ENCODE peak calls at places on chromosomes 13 and 19, in nine cellular contexts. One of them, this sample, is unnamed.

GRCh38 chr13:25678398-25678797 is 306.6 kb downstream of the ATP8A2 start:
- DNase-seq in cardiac muscle cell: no peak
- DNase-seq in fibroblast of pulmonary artery: no peak
- DNase-seq in CD8-positive, alpha-beta T cell: no peak
- DNase-seq in IMR-90: no peak
- DNase-seq in cardiac fibroblast: no peak
- DNase-seq in foreskin fibroblast: no peak
- DNase-seq in astrocyte of the spinal cord: no peak
- DNase-seq in kidney epithelial cell: no peak
- DNase-seq in this sample: no peak

GRCh38 chr19:50358483-50359431 is 6.7 kb downstream of the NAPSA start:
- DNase-seq in kidney epithelial cell: no peak
- DNase-seq in cardiac fibroblast: peak; percentile 61
- DNase-seq in astrocyte of the spinal cord: peak; percentile 33
- DNase-seq in cardiac muscle cell: peak; percentile 69
- DNase-seq in IMR-90: peak; percentile 20
- DNase-seq in CD8-positive, alpha-beta T cell: peak; percentile 52
- DNase-seq in foreskin fibroblast: peak; percentile 74
- DNase-seq in fibroblast of pulmonary artery: peak; percentile 56
- DNase-seq in this sample: no peak

GRCh38 chr13:37791699-37792098 is 77.9 kb downstream of the TRPC4 start:
- DNase-seq in cardiac fibroblast: peak; percentile 40
- DNase-seq in CD8-positive, alpha-beta T cell: no peak
- DNase-seq in cardiac muscle cell: peak; percentile 57
- DNase-seq in IMR-90: peak; percentile 10
- DNase-seq in foreskin fibroblast: peak; percentile 3
- DNase-seq in astrocyte of the spinal cord: no peak
- DNase-seq in kidney epithelial cell: no peak
- DNase-seq in fibroblast of pulmonary artery: peak; percentile 56
- DNase-seq in this sample: no peak

GRCh38 chr13:71831716-71832115 is 35.3 kb downstream of the DACH1 start:
- DNase-seq in foreskin fibroblast: no peak
- DNase-seq in cardiac fibroblast: no peak
- DNase-seq in CD8-positive, alpha-beta T cell: no peak
- DNase-seq in astrocyte of the spinal cord: peak; percentile 11
- DNase-seq in kidney epithelial cell: no peak
- DNase-seq in IMR-90: no peak
- DNase-seq in fibroblast of pulmonary artery: no peak
- DNase-seq in cardiac muscle cell: no peak
- DNase-seq in this sample: no peak

GRCh38 chr13:101394597-101394996 is 21.7 kb downstream of the NALCN start:
- DNase-seq in CD8-positive, alpha-beta T cell: no peak
- DNase-seq in IMR-90: no peak
- DNase-seq in kidney epithelial cell: no peak
- DNase-seq in cardiac muscle cell: no peak
- DNase-seq in fibroblast of pulmonary artery: no peak
- DNase-seq in foreskin fibroblast: no peak
- DNase-seq in cardiac fibroblast: no peak
- DNase-seq in astrocyte of the spinal cord: no peak
- DNase-seq in this sample: no peak

GRCh38 chr13:42272115-42272756 is at the start of gene AKAP11:
- DNase-seq in cardiac fibroblast: peak; percentile 54
- DNase-seq in fibroblast of pulmonary artery: peak; percentile 49
- DNase-seq in CD8-positive, alpha-beta T cell: peak; percentile 14
- DNase-seq in IMR-90: peak; percentile 28
- DNase-seq in astrocyte of the spinal cord: peak; percentile 53
- DNase-seq in foreskin fibroblast: peak; percentile 59
- DNase-seq in cardiac muscle cell: peak; percentile 65
- DNase-seq in kidney epithelial cell: no peak
- DNase-seq in this sample: no peak

GRCh38 chr19:15159251-15159650 is 41.5 kb downstream of the NOTCH3 start:
- DNase-seq in fibroblast of pulmonary artery: peak; percentile 39
- DNase-seq in kidney epithelial cell: no peak
- DNase-seq in cardiac muscle cell: no peak
- DNase-seq in cardiac fibroblast: peak; percentile 15
- DNase-seq in IMR-90: peak; percentile 33
- DNase-seq in foreskin fibroblast: peak; percentile 33
- DNase-seq in CD8-positive, alpha-beta T cell: no peak
- DNase-seq in astrocyte of the spinal cord: peak; percentile 26
- DNase-seq in this sample: no peak

GRCh38 chr13:90696656-90697055 is 650.8 kb upstream of the MIR17HG start:
- DNase-seq in fibroblast of pulmonary artery: no peak
- DNase-seq in cardiac fibroblast: no peak
- DNase-seq in CD8-positive, alpha-beta T cell: no peak
- DNase-seq in astrocyte of the spinal cord: peak; percentile 51
- DNase-seq in foreskin fibroblast: no peak
- DNase-seq in IMR-90: peak; percentile 0
- DNase-seq in kidney epithelial cell: no peak
- DNase-seq in cardiac muscle cell: peak; percentile 20
- DNase-seq in this sample: no peak

GRCh38 chr13:23871616-23872220 is 17.5 kb downstream of the MIPEP start:
- DNase-seq in CD8-positive, alpha-beta T cell: no peak
- DNase-seq in cardiac muscle cell: peak; percentile 55
- DNase-seq in astrocyte of the spinal cord: peak; percentile 62
- DNase-seq in cardiac fibroblast: peak; percentile 69
- DNase-seq in kidney epithelial cell: no peak
- DNase-seq in foreskin fibroblast: peak; percentile 63
- DNase-seq in IMR-90: peak; percentile 59
- DNase-seq in fibroblast of pulmonary artery: peak; percentile 61
- DNase-seq in this sample: no peak

GRCh38 chr13:45340422-45341033 is 455 bp downstream of the TPT1 start:
- DNase-seq in fibroblast of pulmonary artery: peak; percentile 96
- DNase-seq in foreskin fibroblast: peak; percentile 97
- DNase-seq in cardiac muscle cell: peak; percentile 97
- DNase-seq in IMR-90: peak; percentile 91
- DNase-seq in CD8-positive, alpha-beta T cell: peak; percentile 56
- DNase-seq in astrocyte of the spinal cord: peak; percentile 93
- DNase-seq in kidney epithelial cell: peak; percentile 67
- DNase-seq in cardiac fibroblast: peak; percentile 97
- DNase-seq in this sample: peak; percentile 81

GRCh38 chr19:33826521-33826920 is 29.9 kb downstream of the KCTD15 start:
- DNase-seq in fibroblast of pulmonary artery: no peak
- DNase-seq in CD8-positive, alpha-beta T cell: no peak
- DNase-seq in cardiac muscle cell: no peak
- DNase-seq in cardiac fibroblast: no peak
- DNase-seq in foreskin fibroblast: no peak
- DNase-seq in kidney epithelial cell: no peak
- DNase-seq in astrocyte of the spinal cord: no peak
- DNase-seq in IMR-90: no peak
- DNase-seq in this sample: no peak

GRCh38 chr13:53121131-53121773 is 92.6 kb downstream of the OLFM4 start:
- DNase-seq in foreskin fibroblast: no peak
- DNase-seq in CD8-positive, alpha-beta T cell: no peak
- DNase-seq in cardiac muscle cell: no peak
- DNase-seq in kidney epithelial cell: no peak
- DNase-seq in astrocyte of the spinal cord: no peak
- DNase-seq in fibroblast of pulmonary artery: no peak
- DNase-seq in IMR-90: no peak
- DNase-seq in cardiac fibroblast: no peak
- DNase-seq in this sample: no peak

GRCh38 chr19:43774103-43774939 is 6.5 kb downstream of the KCNN4 start:
- DNase-seq in fibroblast of pulmonary artery: peak; percentile 57
- DNase-seq in astrocyte of the spinal cord: no peak
- DNase-seq in IMR-90: peak; percentile 58
- DNase-seq in kidney epithelial cell: no peak
- DNase-seq in CD8-positive, alpha-beta T cell: no peak
- DNase-seq in foreskin fibroblast: peak; percentile 89
- DNase-seq in cardiac fibroblast: peak; percentile 77
- DNase-seq in cardiac muscle cell: peak; percentile 69
- DNase-seq in this sample: no peak

GRCh38 chr19:2731181-2732117 is 8.4 kb downstream of the SLC39A3 start:
- DNase-seq in cardiac muscle cell: no peak
- DNase-seq in astrocyte of the spinal cord: no peak
- DNase-seq in kidney epithelial cell: no peak
- DNase-seq in CD8-positive, alpha-beta T cell: no peak
- DNase-seq in fibroblast of pulmonary artery: no peak
- DNase-seq in IMR-90: no peak
- DNase-seq in foreskin fibroblast: no peak
- DNase-seq in cardiac fibroblast: no peak
- DNase-seq in this sample: no peak

GRCh38 chr13:89883893-89884448 is 1463.5 kb upstream of the MIR17HG start:
- DNase-seq in kidney epithelial cell: no peak
- DNase-seq in astrocyte of the spinal cord: no peak
- DNase-seq in CD8-positive, alpha-beta T cell: no peak
- DNase-seq in cardiac muscle cell: no peak
- DNase-seq in IMR-90: no peak
- DNase-seq in foreskin fibroblast: no peak
- DNase-seq in cardiac fibroblast: no peak
- DNase-seq in fibroblast of pulmonary artery: no peak
- DNase-seq in this sample: no peak

GRCh38 chr13:46134961-46135522 is 30.2 kb upstream of the CPB2 start:
- DNase-seq in cardiac fibroblast: no peak
- DNase-seq in CD8-positive, alpha-beta T cell: no peak
- DNase-seq in fibroblast of pulmonary artery: no peak
- DNase-seq in astrocyte of the spinal cord: peak; percentile 27
- DNase-seq in kidney epithelial cell: peak; percentile 48
- DNase-seq in IMR-90: peak; percentile 2
- DNase-seq in cardiac muscle cell: no peak
- DNase-seq in foreskin fibroblast: peak; percentile 13
- DNase-seq in this sample: no peak

GRCh38 chr19:17676295-17676694 is 11.9 kb downstream of the UNC13A start:
- DNase-seq in IMR-90: no peak
- DNase-seq in kidney epithelial cell: no peak
- DNase-seq in cardiac fibroblast: no peak
- DNase-seq in foreskin fibroblast: no peak
- DNase-seq in astrocyte of the spinal cord: no peak
- DNase-seq in fibroblast of pulmonary artery: no peak
- DNase-seq in cardiac muscle cell: no peak
- DNase-seq in CD8-positive, alpha-beta T cell: no peak
- DNase-seq in this sample: no peak

GRCh38 chr19:17679526-17680234 is 8.5 kb downstream of the UNC13A start:
- DNase-seq in fibroblast of pulmonary artery: no peak
- DNase-seq in CD8-positive, alpha-beta T cell: no peak
- DNase-seq in astrocyte of the spinal cord: no peak
- DNase-seq in IMR-90: no peak
- DNase-seq in cardiac fibroblast: no peak
- DNase-seq in foreskin fibroblast: peak; percentile 25
- DNase-seq in kidney epithelial cell: no peak
- DNase-seq in cardiac muscle cell: no peak
- DNase-seq in this sample: no peak

GRCh38 chr19:17678836-17679235 is 9.3 kb downstream of the UNC13A start:
- DNase-seq in cardiac muscle cell: no peak
- DNase-seq in kidney epithelial cell: no peak
- DNase-seq in foreskin fibroblast: no peak
- DNase-seq in cardiac fibroblast: no peak
- DNase-seq in IMR-90: no peak
- DNase-seq in fibroblast of pulmonary artery: no peak
- DNase-seq in astrocyte of the spinal cord: no peak
- DNase-seq in CD8-positive, alpha-beta T cell: no peak
- DNase-seq in this sample: no peak

GRCh38 chr19:17673937-17674799 is 14.0 kb downstream of the UNC13A start:
- DNase-seq in IMR-90: no peak
- DNase-seq in astrocyte of the spinal cord: no peak
- DNase-seq in CD8-positive, alpha-beta T cell: no peak
- DNase-seq in cardiac muscle cell: no peak
- DNase-seq in foreskin fibroblast: no peak
- DNase-seq in cardiac fibroblast: no peak
- DNase-seq in kidney epithelial cell: no peak
- DNase-seq in fibroblast of pulmonary artery: no peak
- DNase-seq in this sample: no peak

GRCh38 chr19:17677002-17677401 is 11.2 kb downstream of the UNC13A start:
- DNase-seq in cardiac fibroblast: no peak
- DNase-seq in foreskin fibroblast: no peak
- DNase-seq in kidney epithelial cell: no peak
- DNase-seq in cardiac muscle cell: no peak
- DNase-seq in CD8-positive, alpha-beta T cell: no peak
- DNase-seq in fibroblast of pulmonary artery: no peak
- DNase-seq in astrocyte of the spinal cord: no peak
- DNase-seq in IMR-90: no peak
- DNase-seq in this sample: no peak
- TF ChIP-seq CTCF in cardiac fibroblast: no peak
- TF ChIP-seq CTCF in foreskin fibroblast: peak; percentile 5
- TF ChIP-seq CTCF in kidney epithelial cell: peak; percentile 19
- TF ChIP-seq CTCF in cardiac muscle cell: peak; percentile 9
- TF ChIP-seq CTCF in CD8-positive, alpha-beta T cell: no peak
- TF ChIP-seq CTCF in fibroblast of pulmonary artery: peak; percentile 21
- TF ChIP-seq CTCF in astrocyte of the spinal cord: peak; percentile 17
- TF ChIP-seq CTCF in IMR-90: peak; percentile 4
- TF ChIP-seq CTCF in this sample: peak; percentile 8

DNA sequence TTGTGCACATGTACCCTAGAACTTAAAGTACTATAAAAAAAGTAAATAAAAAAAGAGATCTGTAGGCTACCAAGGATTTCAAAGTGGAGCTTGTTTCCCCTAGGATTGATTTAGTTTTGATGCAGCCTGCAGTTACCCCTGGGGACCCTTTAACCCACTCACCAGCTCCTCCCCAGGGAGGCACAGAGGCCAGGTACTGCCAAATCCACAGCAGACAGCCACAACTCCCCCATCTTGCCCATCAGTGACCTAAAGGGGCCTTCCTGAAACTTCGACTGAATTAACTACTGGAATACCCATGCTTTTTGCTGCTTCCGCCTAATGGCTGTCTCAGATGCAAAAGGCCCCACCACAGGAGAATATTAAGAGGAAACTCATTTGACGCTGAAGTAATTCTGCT is 95.1 kb downstream of the FOXO1 start:
- DNase-seq in CD8-positive, alpha-beta T cell: no peak
- DNase-seq in kidney epithelial cell: no peak
- DNase-seq in astrocyte of the spinal cord: no peak
- DNase-seq in foreskin fibroblast: no peak
- DNase-seq in fibroblast of pulmonary artery: no peak
- DNase-seq in cardiac muscle cell: no peak
- DNase-seq in IMR-90: no peak
- DNase-seq in cardiac fibroblast: no peak
- DNase-seq in this sample: no peak
- H3K4me3 ChIP-seq in CD8-positive, alpha-beta T cell: no peak overlapping the region
- H3K4me3 ChIP-seq in kidney epithelial cell: no peak overlapping the region
- H3K4me3 ChIP-seq in astrocyte of the spinal cord: no peak overlapping the region
- H3K4me3 ChIP-seq in foreskin fibroblast: no peak overlapping the region
- H3K4me3 ChIP-seq in fibroblast of pulmonary artery: no peak overlapping the region
- H3K4me3 ChIP-seq in cardiac muscle cell: no peak overlapping the region
- H3K4me3 ChIP-seq in IMR-90: no peak overlapping the region
- H3K4me3 ChIP-seq in cardiac fibroblast: no peak overlapping the region
- H3K4me3 ChIP-seq in this sample: no peak overlapping the region

GRCh38 chr19:19562665-19563347 is 24.7 kb downstream of the CILP2 start:
- DNase-seq in fibroblast of pulmonary artery: no peak
- DNase-seq in cardiac muscle cell: no peak
- DNase-seq in kidney epithelial cell: no peak
- DNase-seq in CD8-positive, alpha-beta T cell: no peak
- DNase-seq in IMR-90: no peak
- DNase-seq in astrocyte of the spinal cord: no peak
- DNase-seq in foreskin fibroblast: no peak
- DNase-seq in cardiac fibroblast: no peak
- DNase-seq in this sample: no peak
- TF ChIP-seq CTCF in fibroblast of pulmonary artery: no peak
- TF ChIP-seq CTCF in cardiac muscle cell: no peak
- TF ChIP-seq CTCF in kidney epithelial cell: no peak
- TF ChIP-seq CTCF in CD8-positive, alpha-beta T cell: peak; percentile 22
- TF ChIP-seq CTCF in IMR-90: no peak
- TF ChIP-seq CTCF in astrocyte of the spinal cord: no peak
- TF ChIP-seq CTCF in foreskin fibroblast: no peak
- TF ChIP-seq CTCF in cardiac fibroblast: no peak
- TF ChIP-seq CTCF in this sample: no peak

DNA sequence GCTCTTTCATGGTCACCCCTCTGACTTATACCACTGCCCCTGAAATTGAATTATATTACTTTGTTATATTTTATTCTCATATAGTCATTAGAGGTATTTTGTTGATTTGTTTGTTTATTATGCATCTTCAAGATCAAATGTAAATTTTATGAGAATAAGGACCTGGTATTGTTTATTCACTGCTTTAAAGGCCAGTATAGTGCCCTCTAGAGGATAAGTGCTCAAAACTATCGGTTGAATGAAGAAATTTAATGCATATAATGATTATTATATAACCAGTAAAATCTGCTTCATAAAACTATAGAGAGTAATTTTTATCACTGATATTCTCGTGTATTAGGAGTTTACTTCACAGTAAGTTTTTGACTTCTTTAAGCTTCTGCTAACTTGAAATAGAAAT is 1401.9 kb downstream of the SLITRK1 start:
- DNase-seq in cardiac muscle cell: no peak
- DNase-seq in foreskin fibroblast: no peak
- DNase-seq in cardiac fibroblast: no peak
- DNase-seq in IMR-90: no peak
- DNase-seq in kidney epithelial cell: no peak
- DNase-seq in fibroblast of pulmonary artery: peak; percentile 3
- DNase-seq in astrocyte of the spinal cord: no peak
- DNase-seq in CD8-positive, alpha-beta T cell: no peak
- DNase-seq in this sample: no peak
- H3K4me3 ChIP-seq in cardiac muscle cell: no peak overlapping the region
- H3K4me3 ChIP-seq in foreskin fibroblast: no peak overlapping the region
- H3K4me3 ChIP-seq in cardiac fibroblast: no peak overlapping the region
- H3K4me3 ChIP-seq in IMR-90: no peak overlapping the region
- H3K4me3 ChIP-seq in kidney epithelial cell: no peak overlapping the region
- H3K4me3 ChIP-seq in fibroblast of pulmonary artery: no peak overlapping the region
- H3K4me3 ChIP-seq in astrocyte of the spinal cord: no peak overlapping the region
- H3K4me3 ChIP-seq in CD8-positive, alpha-beta T cell: no peak overlapping the region
- H3K4me3 ChIP-seq in this sample: no peak overlapping the region

This sample was measured in AG09309.